ENCODE peak calls at places on chromosomes 5 and 9, in nine cellular contexts. N is heart left ventricle, G is heart right ventricle, E is fibroblast of lung, F is AG09319, I is AG10803, X is Calu3, P is brain microvascular endothelial cell, Y is fibroblast of villous mesenchyme. L is an unnamed sample.

GRCh38 chr5:151601376-151601775 is 10.2 kb upstream of the FAT2 start:
- DNase-seq in G (no peak), X (no peak), N (no peak), P (no peak), E (no peak), I (no peak), Y (no peak), F (no peak), L (no peak)

GRCh38 chr9:122216138-122216797 is 12.5 kb downstream of the LHX6 start:
- DNase-seq in P (no peak), F (no peak), Y (no peak), X (no peak), N (no peak), I (no peak), G (no peak), E (no peak), L (no peak)

GRCh38 chr5:154375331-154376008 is 70.3 kb upstream of the SAP30L start:
- DNase-seq in I (peak; percentile 60), Y (peak; percentile 73), N (no peak), G (no peak), E (peak; percentile 46), P (no peak), F (no peak), X (no peak), L (no peak)

GRCh38 chr9:34139477-34140146 is 13.1 kb upstream of the DCAF12 start:
- DNase-seq in G (peak; percentile 77), I (peak; percentile 89), Y (peak; percentile 92), X (peak; percentile 28), P (peak; percentile 91), E (peak; percentile 92), F (peak; percentile 54), N (peak; percentile 74), L (peak; percentile 93)

GRCh38 chr9:119836036-119836435 is 466.8 kb upstream of the BRINP1 start:
- DNase-seq in N (no peak), P (no peak), E (peak; percentile 8), I (no peak), X (no peak), Y (no peak), F (no peak), G (no peak), L (no peak)

GRCh38 chr5:133449181-133449580 is 163.2 kb downstream of the FSTL4 start:
- DNase-seq in X (no peak), Y (no peak), I (no peak), F (no peak), E (no peak), N (no peak), P (no peak), G (no peak), L (no peak)

GRCh38 chr9:112719696-112720095 is 1.8 kb upstream of the INIP start:
- DNase-seq in I (peak; percentile 18), F (no peak), N (no peak), P (no peak), G (no peak), Y (no peak), X (no peak), E (peak; percentile 21), L (peak; percentile 22)

GRCh38 chr5:72956324-72957140 is 691 bp downstream of the FCHO2 start:
- DNase-seq in P (peak; percentile 39), Y (peak; percentile 65), X (peak; percentile 51), E (peak; percentile 73), F (no peak), I (peak; percentile 50), G (peak; percentile 47), N (peak; percentile 49), L (peak; percentile 62)

GRCh38 chr9:125991886-125992529 is 244.8 kb downstream of the PBX3 start:
- DNase-seq in G (no peak), X (no peak), F (no peak), E (no peak), I (no peak), Y (no peak), N (no peak), P (no peak), L (no peak)

GRCh38 chr5:98927988-98928801 is 612 bp downstream of the CHD1 start:
- DNase-seq in G (peak; percentile 79), Y (peak; percentile 77), I (peak; percentile 50), X (peak; percentile 71), P (peak; percentile 26), F (peak; percentile 22), E (peak; percentile 65), N (peak; percentile 79), L (peak; percentile 76)

GRCh38 chr5:7422719-7423118 is 26.8 kb downstream of the ADCY2 start:
- DNase-seq in X (no peak), P (no peak), F (no peak), Y (no peak), G (no peak), N (no peak), I (no peak), E (peak; percentile 64), L (no peak)

GRCh38 chr5:77628840-77629552 is 9.5 kb downstream of the OTP start:
- DNase-seq in F (no peak), E (no peak), X (no peak), I (no peak), G (no peak), N (no peak), Y (no peak), P (no peak), L (no peak)

GRCh38 chr5:149267241-149267973 is 4.3 kb upstream of the AFAP1L1 start:
- DNase-seq in E (peak; percentile 32), P (no peak), F (no peak), I (no peak), X (no peak), G (no peak), N (no peak), Y (no peak), L (no peak)

GRCh38 chr5:149264432-149265069 is 7.1 kb upstream of the AFAP1L1 start:
- DNase-seq in E (no peak), G (no peak), F (no peak), Y (no peak), N (no peak), X (peak; percentile 84), I (no peak), P (no peak), L (no peak)

GRCh38 chr5:149262315-149262714 is 9.3 kb upstream of the AFAP1L1 start:
- DNase-seq in F (no peak), E (peak; percentile 12), P (no peak), X (no peak), I (no peak), Y (no peak), N (no peak), G (no peak), L (no peak)

GRCh38 chr5:149268928-149269557 is 2.6 kb upstream of the AFAP1L1 start:
- DNase-seq in G (no peak), Y (peak; percentile 62), E (peak; percentile 50), F (no peak), I (peak; percentile 60), P (no peak), X (peak; percentile 18), N (no peak), L (peak; percentile 79)

DNA sequence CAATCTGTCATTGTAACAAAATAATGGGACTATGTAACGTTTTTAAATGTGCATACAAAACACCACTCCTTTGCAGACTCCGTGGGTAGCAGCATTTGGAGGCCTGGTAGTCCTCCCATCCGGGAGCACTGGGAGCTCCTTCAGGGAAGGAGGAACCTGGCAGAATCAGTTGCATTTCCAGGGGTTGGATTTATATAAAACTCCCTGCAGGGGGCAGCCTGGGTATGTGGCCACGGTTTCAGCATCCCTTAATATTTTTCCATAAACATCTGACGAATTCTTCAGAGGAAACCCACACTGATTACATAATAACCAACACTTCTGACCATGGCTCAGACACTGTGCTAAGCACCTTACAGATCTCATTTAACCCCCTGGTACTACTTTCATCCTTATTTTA is 6.1 kb upstream of the AFAP1L1 start:
- DNase-seq in P (peak; percentile 38), E (peak; percentile 49), F (peak; percentile 15), X (peak; percentile 45), Y (peak; percentile 76), N (peak; percentile 44), G (peak; percentile 60), I (peak; percentile 72), L (peak; percentile 81)
- TF ChIP-seq CTCF in P (peak; percentile 73), E (peak; percentile 58), F (peak; percentile 46), X (peak; percentile 64), Y (peak; percentile 43), N (peak; percentile 53), G (peak; percentile 18), I (peak; percentile 57), L (peak; percentile 56)

GRCh38 chr5:14351086-14351661 is 208.0 kb downstream of the TRIO start:
- DNase-seq in E (no peak), X (no peak), G (no peak), F (no peak), I (no peak), P (no peak), N (no peak), Y (no peak), L (no peak)
- TF ChIP-seq CTCF in E (no peak), X (no peak), G (no peak), F (no peak), I (no peak), P (no peak), N (no peak), Y (no peak), L (no peak)

GRCh38 chr5:179497636-179498365 is 52.6 kb upstream of the RUFY1 start:
- DNase-seq in N (no peak), G (no peak), Y (no peak), F (no peak), I (peak; percentile 39), E (no peak), P (no peak), X (no peak), L (no peak)

GRCh38 chr5:179494774-179495173 is 55.6 kb upstream of the RUFY1 start:
- DNase-seq in N (no peak), G (no peak), Y (no peak), P (no peak), F (no peak), I (no peak), X (no peak), E (no peak), L (no peak)

DNA sequence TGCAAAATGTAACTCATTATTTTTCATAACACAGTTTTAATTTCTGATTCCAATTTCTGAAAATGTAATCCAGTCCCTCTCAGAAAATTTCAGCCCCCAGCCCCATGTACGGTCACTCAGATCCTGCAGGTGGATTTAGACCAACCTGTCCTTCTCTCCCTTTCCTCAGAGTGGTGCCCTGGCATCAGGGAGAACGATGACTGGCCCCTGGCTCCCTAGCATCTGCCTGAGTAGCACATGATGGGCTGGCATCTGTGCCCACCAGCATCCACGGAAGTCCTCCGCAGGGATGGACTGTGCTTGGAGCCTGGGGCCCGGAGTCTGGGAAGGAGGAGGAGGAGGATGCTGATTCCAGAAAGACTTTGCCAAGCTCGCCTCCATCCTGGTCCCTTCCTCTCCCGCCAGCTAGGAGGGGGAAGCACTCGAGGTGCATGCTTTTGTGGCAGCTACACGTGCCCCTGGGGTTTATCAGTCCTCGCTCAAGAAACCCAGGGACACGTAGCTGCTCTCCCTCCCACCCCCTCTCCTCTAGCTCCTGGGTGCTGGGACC is 54.4 kb upstream of the RUFY1 start:
- DNase-seq in X (peak; percentile 21), F (no peak), G (no peak), Y (no peak), P (no peak), N (no peak), I (no peak), E (no peak), L (no peak)
- TF ChIP-seq CTCF in X (no peak), F (no peak), G (no peak), Y (no peak), P (no peak), N (no peak), I (no peak), E (no peak), L (no peak)

DNA sequence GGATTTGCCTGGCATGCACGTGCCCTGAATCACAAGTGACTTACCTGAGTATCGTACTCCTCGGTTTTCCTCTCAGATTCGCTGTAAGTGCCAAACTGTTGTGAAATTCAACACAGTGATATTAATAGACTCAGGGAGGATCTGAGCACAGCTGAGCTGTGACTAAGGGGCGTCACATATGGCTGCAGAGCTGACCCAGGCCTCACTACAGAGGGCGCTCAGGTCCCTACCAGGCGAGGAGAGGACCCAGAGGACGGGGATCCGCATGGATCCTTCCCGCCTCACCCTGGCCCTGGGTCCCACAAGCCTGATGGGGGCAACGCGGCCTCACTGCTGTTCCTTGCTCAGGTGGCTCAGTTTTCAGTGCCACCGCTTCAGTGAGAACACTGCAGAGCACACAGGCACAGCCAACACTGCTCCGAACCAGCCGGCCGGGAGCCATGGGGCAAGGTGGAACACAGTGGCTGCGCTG is 20.1 kb downstream of the CLPTM1L start:
- DNase-seq in E (no peak), P (no peak), N (no peak), Y (no peak), X (no peak), I (no peak), F (no peak), G (no peak), L (no peak)
- TF ChIP-seq CTCF in E (no peak), P (no peak), N (no peak), Y (no peak), X (no peak), I (no peak), F (no peak), G (no peak), L (no peak)